ENCODE peak calls at places on chromosomes 12 and 14, in four cellular contexts. N, J, C and Q are unnamed samples.

GRCh38 chr14:34548472-34548981 is 9.0 kb upstream of the EAPP start:
- DNase-seq in N (peak), J (no peak), C (no peak), Q (no peak)

GRCh38 chr12:109752117-109753053 is 38.8 kb downstream of the FAM222A start:
- DNase-seq in N (no peak), J (no peak), C (no peak), Q (no peak)

GRCh38 chr14:36657409-36658090 is 4.1 kb upstream of the PAX9 start:
- DNase-seq in N (peak), J (peak), C (no peak), Q (no peak)

GRCh38 chr12:70724444-70724843 is 87.2 kb upstream of the PTPRB start:
- DNase-seq in N (peak), J (peak), C (no peak), Q (no peak)

GRCh38 chr12:123948401-123949117 is 24.1 kb downstream of the CCDC92 start:
- DNase-seq in N (no peak), J (no peak), C (no peak), Q (no peak)

GRCh38 chr14:105091335-105092123 is 26.3 kb upstream of the GPR132 start:
- DNase-seq in N (peak), J (no peak), C (no peak), Q (peak)

GRCh38 chr12:25054783-25055144 is 105.9 kb upstream of the BCAT1 start:
- DNase-seq in N (peak), J (no peak), C (peak), Q (no peak)

GRCh38 chr14:101821528-101821927 is 60.0 kb downstream of the PPP2R5C start:
- DNase-seq in N (no peak), J (no peak), C (no peak), Q (no peak)

GRCh38 chr14:44795725-44796124 is 166.0 kb downstream of the KLHL28 start:
- DNase-seq in N (no peak), J (no peak), C (no peak), Q (peak)

GRCh38 chr12:29234965-29235364 is 85.9 kb downstream of the FAR2 start:
- DNase-seq in N (peak), J (no peak), C (peak), Q (no peak)

GRCh38 chr12:28555729-28556128 is 365.5 kb downstream of the CCDC91 start:
- DNase-seq in N (no peak), J (no peak), C (no peak), Q (no peak)

GRCh38 chr12:6122211-6122610 is 2.3 kb downstream of the VWF start:
- DNase-seq in N (no peak), J (no peak), C (no peak), Q (no peak)

GRCh38 chr14:92315050-92315785 is 7.7 kb upstream of the SLC24A4 start:
- DNase-seq in N (no peak), J (no peak), C (no peak), Q (no peak)

GRCh38 chr12:1776139-1776975 is 44.0 kb upstream of the LRTM2 start:
- DNase-seq in N (peak), J (peak), C (peak), Q (no peak)

GRCh38 chr14:62654641-62655040 is 390.6 kb downstream of the KCNH5 start:
- DNase-seq in N (no peak), J (no peak), C (peak), Q (no peak)

GRCh38 chr12:3227076-3227975 is 150.1 kb downstream of the TSPAN9 start:
- DNase-seq in N (no peak), J (peak), C (no peak), Q (no peak)

GRCh38 chr12:65853489-65854157 is 29.3 kb downstream of the HMGA2 start:
- DNase-seq in N (peak), J (no peak), C (peak), Q (no peak)

GRCh38 chr12:1842183-1842904 is 22.0 kb downstream of the LRTM2 start:
- DNase-seq in N (no peak), J (no peak), C (no peak), Q (no peak)

GRCh38 chr14:75979071-75979571 is 2.7 kb downstream of the TGFB3 start:
- DNase-seq in N (peak), J (peak), C (no peak), Q (no peak)
- H3K4me3 ChIP-seq in N (peak), J (no peak), C (no peak), Q (no peak)

GRCh38 chr14:98433436-98433835 is 838.6 kb downstream of the BCL11B start:
- DNase-seq in N (no peak), J (no peak), C (no peak), Q (no peak)

GRCh38 chr14:98428483-98428994 is 843.5 kb downstream of the BCL11B start:
- DNase-seq in N (no peak), J (no peak), C (no peak), Q (no peak)
- H2AFZ ChIP-seq in N (no peak), J (peak), C (no peak), Q (no peak)

DNA sequence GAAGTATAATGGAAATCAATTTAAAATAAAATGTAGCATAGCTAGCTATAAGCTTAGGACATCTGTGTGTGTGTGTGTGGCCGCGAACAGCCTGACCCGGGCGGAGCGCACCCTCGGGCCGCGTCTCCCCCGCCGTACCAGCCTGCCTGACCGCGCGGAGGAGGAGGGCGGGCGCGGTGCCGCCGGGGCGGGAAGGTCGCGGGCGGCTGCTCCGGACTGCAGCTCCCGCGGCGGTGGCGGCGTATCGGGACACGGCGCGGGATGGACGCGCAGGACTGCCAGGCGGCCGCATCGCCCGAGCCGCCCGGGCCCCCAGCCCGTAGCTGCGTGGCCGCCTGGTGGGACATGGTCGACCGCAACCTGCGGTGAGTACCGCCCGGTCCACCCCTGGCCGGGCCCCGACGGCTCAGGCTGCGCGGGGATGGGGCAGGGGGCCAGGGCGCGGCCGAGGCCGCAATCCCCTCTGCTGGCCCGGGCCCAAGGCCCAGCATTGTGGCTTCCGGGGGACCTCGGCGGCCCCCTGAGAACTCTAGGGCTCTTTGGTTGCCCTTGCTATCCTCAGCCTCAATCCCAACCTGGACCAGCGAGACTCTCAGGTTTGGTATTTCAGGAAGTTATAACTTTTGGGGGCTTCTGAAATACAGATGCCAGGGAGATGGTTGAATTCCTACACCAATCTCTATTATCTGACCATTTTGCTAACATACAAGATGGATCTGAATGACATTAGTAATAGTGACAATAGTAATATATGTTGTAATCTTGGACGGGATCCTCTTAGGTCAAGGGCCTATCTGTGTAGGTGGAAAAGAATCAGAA is at the start of gene ABHD12B:
- DNase-seq in N (peak), J (peak), C (no peak), Q (no peak)
- TF ChIP-seq EZH2 in N (no peak), J (peak), C (peak), Q (no peak)

DNA sequence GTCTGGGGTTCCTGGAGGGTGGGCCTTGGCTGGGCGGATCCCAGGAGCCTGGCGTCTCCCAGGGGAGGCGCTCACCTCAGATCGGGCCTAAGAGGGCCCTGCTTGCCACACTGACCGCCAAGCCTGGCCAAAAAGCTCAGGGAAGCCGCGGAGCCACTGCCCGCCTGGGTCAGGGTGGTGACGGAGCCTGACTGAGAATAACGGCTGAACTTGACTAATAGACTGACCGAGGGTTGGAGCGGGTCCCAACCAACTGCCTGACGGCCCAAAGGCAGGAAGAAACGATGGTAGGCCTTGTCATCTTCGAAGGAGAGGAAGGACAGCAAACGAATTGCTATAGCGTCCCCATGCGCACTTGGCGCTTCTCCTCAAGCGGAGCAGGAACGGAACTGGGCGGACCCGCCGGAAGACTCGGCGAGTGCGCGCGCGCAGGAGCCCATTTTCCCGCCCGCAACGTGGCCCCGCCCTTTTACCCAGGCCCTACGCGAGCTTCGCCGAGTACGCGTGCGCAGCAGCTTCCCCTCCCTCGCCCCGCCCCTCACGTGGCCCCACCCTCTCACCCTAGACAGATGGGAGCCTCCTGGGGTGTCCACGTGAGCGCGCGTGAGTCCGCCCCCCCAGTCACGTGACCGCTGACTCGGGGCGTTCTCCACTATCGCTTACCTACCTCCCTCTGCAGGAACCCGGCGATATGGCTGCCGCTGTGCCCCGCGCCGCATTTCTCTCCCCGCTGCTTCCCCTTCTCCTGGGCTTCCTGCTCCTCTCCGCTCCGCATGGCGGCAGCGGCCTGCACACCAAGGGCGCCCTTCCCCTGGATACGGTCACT is at the start of the genes ERP29 and TMEM116:
- DNase-seq in N (peak), J (peak), C (peak), Q (peak)
- H3K4me3 ChIP-seq in N (peak), J (peak), C (peak), Q (peak)

DNA sequence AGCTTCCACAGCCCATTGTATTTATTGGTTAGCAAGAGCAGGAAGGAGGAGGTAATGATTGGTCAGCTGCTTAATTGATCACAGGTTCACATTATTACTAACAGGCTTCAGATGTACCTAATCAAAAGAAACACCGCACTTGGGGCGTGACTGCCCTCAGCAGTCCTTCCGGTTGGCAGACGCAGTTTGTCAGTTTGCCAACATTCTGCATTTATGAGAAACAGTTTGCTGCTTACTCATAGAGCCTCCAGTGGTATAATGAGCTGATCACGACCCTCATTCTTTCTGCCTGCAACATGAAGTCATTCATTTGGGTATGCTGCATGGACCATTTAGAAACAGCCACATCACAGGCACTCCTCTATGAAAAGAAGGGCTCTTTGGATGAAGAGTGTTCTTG is 42.5 kb upstream of the PPM1H start:
- DNase-seq in N (peak), J (no peak), C (peak), Q (no peak)
- H2AFZ ChIP-seq in N (peak), J (no peak), C (peak), Q (no peak)

GRCh38 chr12:45988259-45988658 is 2.1 kb downstream of the SCAF11 start:
- DNase-seq in N (peak), J (no peak), C (peak), Q (no peak)

GRCh38 chr12:45991289-45992249 is 1.2 kb upstream of the SCAF11 start:
- DNase-seq in N (peak), J (peak), C (peak), Q (peak)

GRCh38 chr12:45989857-45990467 is 412 bp downstream of the SCAF11 start:
- DNase-seq in N (peak), J (peak), C (peak), Q (peak)

GRCh38 chr12:45989277-45989856 is 1.0 kb downstream of the SCAF11 start:
- DNase-seq in N (peak), J (no peak), C (peak), Q (no peak)

DNA sequence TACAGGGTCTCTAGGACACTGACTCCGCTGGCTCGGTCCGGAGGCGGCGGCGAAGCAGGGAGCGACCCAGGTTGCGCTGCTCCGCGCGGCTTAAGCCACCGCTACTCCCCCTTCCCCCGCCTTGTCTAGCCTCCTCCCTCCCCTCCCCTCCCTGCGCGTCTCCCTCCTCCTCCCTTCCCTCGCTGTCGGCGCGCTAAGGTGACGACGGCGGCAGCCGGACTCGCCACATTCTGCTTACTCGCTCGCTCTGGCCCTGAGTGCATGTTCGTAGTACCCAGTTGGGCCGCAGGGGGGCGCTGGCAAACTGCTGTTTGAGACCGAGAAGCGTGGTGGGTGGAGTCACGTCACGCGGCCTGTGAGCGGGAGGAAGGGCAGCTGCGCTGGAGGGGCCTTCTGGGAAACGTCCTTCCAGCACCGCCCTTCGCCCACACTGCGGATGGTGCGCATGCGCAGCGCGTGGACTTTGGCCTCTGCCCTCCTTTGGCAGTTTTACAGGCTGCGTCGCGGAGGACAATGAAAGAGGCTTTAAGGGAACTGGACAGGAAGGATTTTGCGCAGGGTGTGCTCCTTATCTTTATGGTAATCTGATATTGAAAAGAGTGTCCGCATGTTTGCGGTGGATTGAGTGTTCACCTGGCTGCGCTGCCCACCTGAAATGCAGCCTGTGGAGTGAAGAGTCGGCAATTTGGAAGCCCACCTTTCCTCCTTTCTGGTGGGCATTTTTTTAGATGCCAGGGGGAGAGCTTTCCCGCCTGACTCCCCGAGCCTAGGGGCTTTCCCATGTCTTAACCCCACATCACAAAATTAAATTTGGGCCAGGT is at the start of gene SCAF11:
- DNase-seq in N (peak), J (peak), C (peak), Q (peak)
- TF ChIP-seq EZH2 in N (no peak), J (peak), C (no peak), Q (no peak)